ENCODE peak calls at places on chromosomes 7 and 10, in four cellular contexts. E is HepG2, I is H1, A is GM12878. V is an unnamed sample.
A peak's percentile ranks its signal among the peaks of the same experiment; 100 is the strongest.

GRCh38 chr10:8568401-8568800 is 513.9 kb downstream of the GATA3 start:
- DNase-seq in E (no peak), I (no peak), A (no peak), V (no peak)

GRCh38 chr7:33111614-33112013 is 2.4 kb upstream of the RP9 start:
- DNase-seq in E (no peak), I (no peak), A (no peak), V (no peak)

GRCh38 chr7:106609416-106609815 is 51.5 kb downstream of the CCDC71L start:
- DNase-seq in E (no peak), I (no peak), A (no peak), V (no peak)

GRCh38 chr10:49735161-49735560 is 27.0 kb downstream of the OGDHL start:
- DNase-seq in E (no peak), I (no peak), A (no peak), V (no peak)

GRCh38 chr10:36725581-36726520 is 399.5 kb upstream of the ANKRD30A start:
- DNase-seq in E (peak; percentile 12), I (peak; percentile 62), A (no peak), V (peak; percentile 72)

GRCh38 chr7:50696810-50697582 is 85.7 kb downstream of the GRB10 start:
- DNase-seq in E (peak; percentile 32), I (no peak), A (no peak), V (no peak)

GRCh38 chr10:61923210-61924024 is 21.9 kb downstream of the ARID5B start:
- DNase-seq in E (peak; percentile 16), I (no peak), A (no peak), V (no peak)

GRCh38 chr10:3172081-3172445 is 519 bp downstream of the PITRM1 start:
- DNase-seq in E (peak; percentile 9), I (no peak), A (no peak), V (no peak)

GRCh38 chr7:98079891-98080653 is 26.6 kb upstream of the LMTK2 start:
- DNase-seq in E (no peak), I (no peak), A (no peak), V (peak; percentile 11)

GRCh38 chr7:132392713-132393112 is 183.6 kb downstream of the PLXNA4 start:
- DNase-seq in E (no peak), I (no peak), A (no peak), V (no peak)

GRCh38 chr7:156473476-156474240 is 166.9 kb upstream of the RNF32 start:
- DNase-seq in E (peak; percentile 25), I (no peak), A (no peak), V (peak; percentile 20)

GRCh38 chr10:21379143-21379542 is 146.3 kb downstream of the SKIDA1 start:
- DNase-seq in E (no peak), I (no peak), A (no peak), V (no peak)

GRCh38 chr10:100799881-100800280 is 54.5 kb downstream of the PAX2 start:
- DNase-seq in E (no peak), I (no peak), A (no peak), V (no peak)

GRCh38 chr10:98267894-98268693 is at the start of gene LOXL4:
- DNase-seq in E (no peak), I (no peak), A (no peak), V (no peak)

GRCh38 chr7:16563281-16564022 is 36.8 kb downstream of the LRRC72 start:
- DNase-seq in E (no peak), I (no peak), A (no peak), V (no peak)
- H3K4me3 ChIP-seq in E (no peak overlapping the region), I (no peak overlapping the region), A (no peak overlapping the region), V (no peak overlapping the region)

GRCh38 chr7:114082934-114083647 is 164.3 kb upstream of the PPP1R3A start:
- DNase-seq in E (no peak), I (no peak), A (no peak), V (no peak)

GRCh38 chr7:114085592-114086490 is 167.0 kb upstream of the PPP1R3A start:
- DNase-seq in E (no peak), I (peak; percentile 74), A (no peak), V (peak; percentile 83)

GRCh38 chr7:114083714-114084113 is 164.9 kb upstream of the PPP1R3A start:
- DNase-seq in E (no peak), I (no peak), A (no peak), V (no peak)

GRCh38 chr7:114085313-114085591 is 166.4 kb upstream of the PPP1R3A start:
- DNase-seq in E (no peak), I (no peak), A (no peak), V (no peak)

GRCh38 chr7:114084381-114085312 is 165.8 kb upstream of the PPP1R3A start:
- DNase-seq in E (no peak), I (no peak), A (no peak), V (no peak)
- H3K4me1 ChIP-seq in E (peaks cover 43% of the 10 kb centered on the region), I (peaks cover 5% of the 10 kb centered on the region), A (no peaks in the 10 kb centered on the region), V (no peaks in the 10 kb centered on the region)

GRCh38 chr10:72277340-72277995 is 3.7 kb downstream of the DDIT4 start:
- DNase-seq in E (no peak), I (no peak), A (no peak), V (no peak)

GRCh38 chr10:72277996-72278667 is 4.4 kb downstream of the DDIT4 start:
- DNase-seq in E (peak; percentile 71), I (no peak), A (no peak), V (no peak)

GRCh38 chr10:72275351-72276012 is 1.8 kb downstream of the DDIT4 start:
- DNase-seq in E (no peak), I (no peak), A (no peak), V (no peak)

GRCh38 chr10:72276013-72276387 is 2.3 kb downstream of the DDIT4 start:
- DNase-seq in E (no peak), I (no peak), A (no peak), V (no peak)

DNA sequence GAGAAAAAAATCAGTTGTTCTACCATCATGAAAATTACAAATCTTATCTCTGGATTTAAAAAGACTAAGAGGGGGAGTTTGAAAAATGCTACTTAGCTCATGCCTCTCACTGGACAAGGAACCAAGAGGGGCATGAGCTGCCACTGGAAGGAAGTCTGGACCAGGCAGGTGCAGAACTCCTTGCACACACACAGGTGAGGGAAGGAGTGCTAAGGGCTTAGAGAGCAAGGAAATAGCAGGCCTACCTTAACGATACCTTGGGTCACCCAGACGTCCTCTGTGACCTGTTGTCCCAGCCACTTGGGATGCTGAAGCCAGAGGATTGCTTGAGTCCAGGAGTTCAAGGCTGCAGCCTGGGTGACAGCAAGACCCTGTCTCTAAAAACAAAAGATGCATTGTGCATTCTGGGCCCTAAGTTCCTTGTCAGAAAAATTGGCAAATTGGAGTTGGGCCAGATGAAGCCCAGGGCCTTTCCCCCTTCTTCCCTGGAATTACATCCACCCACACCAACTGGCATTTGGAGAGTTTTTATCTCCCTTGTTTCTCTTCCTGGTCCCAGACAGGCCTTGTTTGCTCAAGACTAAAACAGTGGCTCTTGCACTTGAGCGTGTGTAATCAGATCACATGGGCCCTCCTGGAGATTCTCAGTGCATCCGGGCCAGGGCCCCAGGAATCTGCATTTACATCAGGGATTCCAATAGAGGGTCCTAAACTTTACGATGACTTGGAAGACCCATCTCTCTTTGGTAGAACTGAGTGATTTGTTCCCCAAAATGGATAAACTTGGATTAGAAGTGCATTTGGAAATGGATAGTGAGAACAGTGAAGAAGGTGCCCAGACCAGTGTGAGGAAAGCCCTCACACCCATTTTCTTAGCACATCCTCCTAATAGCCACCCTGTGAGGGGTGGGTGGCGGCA is 3.0 kb downstream of the DDIT4 start:
- DNase-seq in E (peak; percentile 77), I (no peak), A (no peak), V (no peak)
- TF ChIP-seq SUZ12 in E (no peak), I (no peak), A (no peak), V (no peak)

GRCh38 chr7:146788008-146788407 is 671.4 kb downstream of the CNTNAP2 start:
- DNase-seq in E (no peak), I (no peak), A (no peak), V (no peak)

DNA sequence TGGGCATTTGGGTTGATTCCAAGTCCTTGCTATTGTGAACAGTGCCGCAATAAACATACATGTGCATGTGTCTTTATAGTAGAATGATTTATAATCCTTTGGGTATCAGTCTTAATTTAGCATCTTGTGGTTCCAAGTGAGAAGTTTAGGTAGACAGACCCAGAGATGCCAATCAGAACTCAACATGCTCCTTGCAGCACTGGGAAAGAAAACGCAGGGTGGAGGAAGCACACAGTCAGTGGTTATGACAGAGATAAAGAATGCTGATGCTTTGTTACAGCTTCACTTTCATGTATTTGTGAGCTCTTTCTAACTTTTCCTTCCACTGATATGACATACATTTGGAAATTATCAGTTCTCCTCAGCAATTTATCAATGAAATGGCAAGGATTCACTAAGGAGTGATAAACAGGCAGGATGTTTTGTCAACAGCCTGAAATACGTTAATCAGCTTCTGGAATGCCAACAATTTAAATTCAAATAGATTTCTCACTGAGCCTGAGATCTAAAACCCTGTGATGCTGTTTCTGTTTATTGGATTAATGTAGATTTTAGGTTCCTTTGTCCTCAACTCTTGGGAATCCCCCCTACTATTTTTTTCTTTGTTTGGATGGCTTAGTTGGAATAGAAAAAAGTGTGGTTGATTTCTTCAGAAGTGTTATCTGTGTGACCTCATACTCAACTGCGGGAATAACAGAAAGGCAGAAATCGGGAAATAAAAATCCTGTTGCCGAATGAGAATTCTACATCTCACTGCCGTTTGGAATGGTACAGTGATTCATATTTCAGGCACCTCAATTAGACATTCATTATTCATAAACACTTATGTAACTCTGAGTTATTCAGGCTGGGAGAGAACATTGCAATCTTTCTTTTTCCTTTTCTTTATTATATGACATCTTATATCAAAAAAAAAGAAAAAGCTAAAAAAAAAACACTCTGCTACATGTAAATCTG is 675.0 kb downstream of the CNTNAP2 start:
- DNase-seq in E (no peak), I (no peak), A (no peak), V (peak; percentile 68)
- H3K4me3 ChIP-seq in E (no peak overlapping the region), I (no peak overlapping the region), A (no peak overlapping the region), V (no peak overlapping the region)

GRCh38 chr10:102090772-102091171 is 25.6 kb downstream of the HPS6 start:
- DNase-seq in E (no peak), I (no peak), A (no peak), V (no peak)
- H3K4me1 ChIP-seq in E (no peaks in the 10 kb centered on the region), I (no peaks in the 10 kb centered on the region), A (no peaks in the 10 kb centered on the region), V (no peaks in the 10 kb centered on the region)

V was measured in NT2/D1.